ENCODE peak calls at places on chromosomes 13 and 19, in nine cellular contexts. One of them, this sample, is unnamed.

GRCh38 chr13:97468331-97468730 is 34.4 kb downstream of the RAP2A start:
- DNase-seq in Peyer's patch: no peak
- DNase-seq in stomach: no peak
- DNase-seq in uterus: no peak
- DNase-seq in erythroblast: no peak
- DNase-seq in tibial nerve: peak; percentile 48
- DNase-seq in transverse colon: no peak
- DNase-seq in ovary: no peak
- DNase-seq in adrenal gland: peak; percentile 62
- DNase-seq in this sample: no peak

GRCh38 chr13:98556968-98557591 is 19.8 kb downstream of the STK24 start:
- DNase-seq in Peyer's patch: peak; percentile 66
- DNase-seq in erythroblast: peak; percentile 75
- DNase-seq in tibial nerve: no peak
- DNase-seq in stomach: peak; percentile 39
- DNase-seq in ovary: no peak
- DNase-seq in uterus: no peak
- DNase-seq in adrenal gland: no peak
- DNase-seq in transverse colon: no peak
- DNase-seq in this sample: no peak

GRCh38 chr13:107284168-107284567 is 716.2 kb upstream of the ARGLU1 start:
- DNase-seq in Peyer's patch: no peak
- DNase-seq in tibial nerve: no peak
- DNase-seq in transverse colon: no peak
- DNase-seq in uterus: no peak
- DNase-seq in adrenal gland: no peak
- DNase-seq in ovary: no peak
- DNase-seq in stomach: no peak
- DNase-seq in erythroblast: no peak
- DNase-seq in this sample: no peak

GRCh38 chr13:59801107-59801880 is 362.4 kb downstream of the DIAPH3 start:
- DNase-seq in transverse colon: no peak
- DNase-seq in ovary: no peak
- DNase-seq in tibial nerve: no peak
- DNase-seq in stomach: no peak
- DNase-seq in erythroblast: no peak
- DNase-seq in uterus: no peak
- DNase-seq in Peyer's patch: no peak
- DNase-seq in adrenal gland: no peak
- DNase-seq in this sample: no peak

GRCh38 chr19:29211562-29212416 is 1.2 kb downstream of the UQCRFS1 start:
- DNase-seq in uterus: no peak
- DNase-seq in stomach: no peak
- DNase-seq in erythroblast: peak; percentile 78
- DNase-seq in adrenal gland: peak; percentile 49
- DNase-seq in ovary: no peak
- DNase-seq in Peyer's patch: no peak
- DNase-seq in tibial nerve: no peak
- DNase-seq in transverse colon: peak; percentile 14
- DNase-seq in this sample: no peak

GRCh38 chr13:108020027-108020426 is 195.3 kb downstream of the LIG4 start:
- DNase-seq in adrenal gland: no peak
- DNase-seq in erythroblast: no peak
- DNase-seq in uterus: no peak
- DNase-seq in stomach: peak; percentile 37
- DNase-seq in ovary: no peak
- DNase-seq in Peyer's patch: no peak
- DNase-seq in transverse colon: no peak
- DNase-seq in tibial nerve: no peak
- DNase-seq in this sample: no peak

GRCh38 chr19:18460313-18460712 is 22.4 kb upstream of the ISYNA1 start:
- DNase-seq in tibial nerve: peak; percentile 51
- DNase-seq in stomach: peak; percentile 63
- DNase-seq in adrenal gland: peak; percentile 74
- DNase-seq in Peyer's patch: peak; percentile 74
- DNase-seq in uterus: peak; percentile 81
- DNase-seq in transverse colon: peak; percentile 66
- DNase-seq in erythroblast: no peak
- DNase-seq in ovary: peak; percentile 83
- DNase-seq in this sample: no peak

GRCh38 chr13:19957320-19958118 is 1.0 kb upstream of the ZMYM2 start:
- DNase-seq in stomach: peak; percentile 78
- DNase-seq in erythroblast: peak; percentile 89
- DNase-seq in Peyer's patch: peak; percentile 93
- DNase-seq in uterus: peak; percentile 76
- DNase-seq in tibial nerve: peak; percentile 93
- DNase-seq in transverse colon: peak; percentile 82
- DNase-seq in adrenal gland: peak; percentile 88
- DNase-seq in ovary: peak; percentile 86
- DNase-seq in this sample: peak; percentile 67

GRCh38 chr13:103283451-103283820 is 217.2 kb upstream of the SLC10A2 start:
- DNase-seq in stomach: no peak
- DNase-seq in ovary: no peak
- DNase-seq in uterus: no peak
- DNase-seq in Peyer's patch: no peak
- DNase-seq in transverse colon: no peak
- DNase-seq in tibial nerve: no peak
- DNase-seq in adrenal gland: no peak
- DNase-seq in erythroblast: no peak
- DNase-seq in this sample: no peak

GRCh38 chr13:24022568-24022967 is 125.3 kb upstream of the C1QTNF9B start:
- DNase-seq in tibial nerve: no peak
- DNase-seq in adrenal gland: no peak
- DNase-seq in stomach: no peak
- DNase-seq in transverse colon: no peak
- DNase-seq in uterus: no peak
- DNase-seq in erythroblast: no peak
- DNase-seq in ovary: no peak
- DNase-seq in Peyer's patch: no peak
- DNase-seq in this sample: no peak

GRCh38 chr19:46218160-46218559 is 11.4 kb upstream of the IGFL1 start:
- DNase-seq in transverse colon: no peak
- DNase-seq in Peyer's patch: no peak
- DNase-seq in stomach: no peak
- DNase-seq in tibial nerve: no peak
- DNase-seq in ovary: no peak
- DNase-seq in adrenal gland: peak; percentile 57
- DNase-seq in uterus: no peak
- DNase-seq in erythroblast: peak; percentile 63
- DNase-seq in this sample: no peak

GRCh38 chr13:96089749-96090239 is at the start of gene HS6ST3:
- DNase-seq in erythroblast: no peak
- DNase-seq in stomach: peak; percentile 73
- DNase-seq in tibial nerve: no peak
- DNase-seq in transverse colon: no peak
- DNase-seq in uterus: peak; percentile 18
- DNase-seq in Peyer's patch: no peak
- DNase-seq in adrenal gland: peak; percentile 59
- DNase-seq in ovary: no peak
- DNase-seq in this sample: peak; percentile 49

GRCh38 chr19:31745731-31746130 is 396.5 kb upstream of the TSHZ3 start:
- DNase-seq in ovary: no peak
- DNase-seq in uterus: no peak
- DNase-seq in tibial nerve: no peak
- DNase-seq in stomach: no peak
- DNase-seq in Peyer's patch: no peak
- DNase-seq in adrenal gland: no peak
- DNase-seq in erythroblast: no peak
- DNase-seq in transverse colon: no peak
- DNase-seq in this sample: no peak

GRCh38 chr13:35723061-35723461 is 246.6 kb upstream of the MAB21L1 start:
- DNase-seq in tibial nerve: peak; percentile 64
- DNase-seq in Peyer's patch: no peak
- DNase-seq in transverse colon: peak; percentile 11
- DNase-seq in ovary: peak; percentile 68
- DNase-seq in stomach: no peak
- DNase-seq in adrenal gland: peak; percentile 4
- DNase-seq in erythroblast: no peak
- DNase-seq in uterus: peak; percentile 59
- DNase-seq in this sample: no peak

GRCh38 chr19:36837525-36837901 is 674 bp downstream of the ZNF790 start:
- DNase-seq in uterus: no peak
- DNase-seq in stomach: no peak
- DNase-seq in Peyer's patch: no peak
- DNase-seq in transverse colon: no peak
- DNase-seq in adrenal gland: no peak
- DNase-seq in ovary: no peak
- DNase-seq in erythroblast: no peak
- DNase-seq in tibial nerve: no peak
- DNase-seq in this sample: no peak

GRCh38 chr19:40716655-40717324 is at the start of the genes COQ8B and ITPKC:
- DNase-seq in erythroblast: peak; percentile 97
- DNase-seq in tibial nerve: peak; percentile 100
- DNase-seq in uterus: peak; percentile 100
- DNase-seq in adrenal gland: peak; percentile 99
- DNase-seq in stomach: peak; percentile 100
- DNase-seq in ovary: peak; percentile 100
- DNase-seq in Peyer's patch: peak; percentile 100
- DNase-seq in transverse colon: peak; percentile 100
- DNase-seq in this sample: peak; percentile 100
- TF ChIP-seq POLR2A in erythroblast: peak; percentile 67
- TF ChIP-seq POLR2A in tibial nerve: peak; percentile 88
- TF ChIP-seq POLR2A in uterus: peak; percentile 75
- TF ChIP-seq POLR2A in adrenal gland: peak; percentile 50
- TF ChIP-seq POLR2A in stomach: peak; percentile 60
- TF ChIP-seq POLR2A in ovary: peak; percentile 89
- TF ChIP-seq POLR2A in Peyer's patch: peak; percentile 42
- TF ChIP-seq POLR2A in transverse colon: peak; percentile 86
- TF ChIP-seq POLR2A in this sample: peak; percentile 87

DNA sequence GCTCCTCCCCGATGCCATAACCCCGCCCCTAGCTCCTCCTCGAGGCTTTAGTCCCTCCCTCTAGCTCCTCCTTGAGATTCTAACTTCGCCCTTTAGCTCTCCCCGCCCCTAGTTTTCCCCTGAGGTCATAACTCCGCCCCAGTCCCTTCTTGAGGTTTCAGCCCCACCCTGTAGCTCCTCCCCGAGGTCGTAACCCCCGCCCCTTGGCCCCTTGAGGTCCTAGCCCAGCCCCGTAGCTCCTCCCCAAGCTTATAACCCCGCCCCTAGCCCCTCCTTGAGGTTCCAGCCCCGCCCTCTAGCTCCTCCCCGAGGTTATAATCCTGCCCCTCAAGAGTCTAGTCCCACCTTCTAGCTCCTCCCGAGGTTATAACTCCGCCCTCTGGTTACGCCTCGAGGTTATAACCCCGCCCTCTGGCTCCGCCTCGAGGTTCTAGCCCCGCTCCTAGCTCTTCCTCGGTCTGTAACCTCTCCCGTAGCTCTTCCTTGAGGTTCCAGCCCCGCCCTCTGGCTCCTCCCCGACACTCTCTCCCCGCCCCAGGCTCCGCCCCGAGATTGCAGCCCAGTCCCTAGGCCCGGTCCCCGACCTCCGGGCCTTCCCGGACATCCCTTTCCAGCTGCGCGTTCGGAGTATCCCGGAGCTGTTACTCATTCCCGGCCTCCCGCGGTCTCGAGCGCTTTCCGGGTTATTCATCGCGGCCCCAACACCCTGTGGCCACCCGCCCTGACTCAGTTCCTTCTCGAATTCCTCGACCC is 1.4 kb downstream of the PLAUR start:
- DNase-seq in uterus: peak; percentile 99
- DNase-seq in ovary: peak; percentile 100
- DNase-seq in tibial nerve: peak; percentile 99
- DNase-seq in Peyer's patch: peak; percentile 99
- DNase-seq in adrenal gland: peak; percentile 100
- DNase-seq in transverse colon: peak; percentile 100
- DNase-seq in stomach: peak; percentile 98
- DNase-seq in erythroblast: peak; percentile 100
- DNase-seq in this sample: peak; percentile 98
- TF ChIP-seq POLR2A in uterus: peak; percentile 89
- TF ChIP-seq POLR2A in ovary: peak; percentile 87
- TF ChIP-seq POLR2A in tibial nerve: peak; percentile 61
- TF ChIP-seq POLR2A in Peyer's patch: peak; percentile 95
- TF ChIP-seq POLR2A in adrenal gland: peak; percentile 82
- TF ChIP-seq POLR2A in transverse colon: peak; percentile 98
- TF ChIP-seq POLR2A in stomach: peak; percentile 80
- TF ChIP-seq POLR2A in erythroblast: no peak
- TF ChIP-seq POLR2A in this sample: peak; percentile 78

GRCh38 chr13:57629391-57629804 is 2.1 kb upstream of the PCDH17 start:
- DNase-seq in ovary: no peak
- DNase-seq in stomach: no peak
- DNase-seq in uterus: no peak
- DNase-seq in Peyer's patch: no peak
- DNase-seq in adrenal gland: peak; percentile 2
- DNase-seq in tibial nerve: no peak
- DNase-seq in erythroblast: no peak
- DNase-seq in transverse colon: no peak
- DNase-seq in this sample: no peak

GRCh38 chr13:57631607-57632275 is at the start of gene PCDH17:
- DNase-seq in uterus: no peak
- DNase-seq in transverse colon: peak; percentile 7
- DNase-seq in Peyer's patch: no peak
- DNase-seq in stomach: peak; percentile 34
- DNase-seq in ovary: no peak
- DNase-seq in erythroblast: peak; percentile 12
- DNase-seq in tibial nerve: no peak
- DNase-seq in adrenal gland: peak; percentile 41
- DNase-seq in this sample: peak; percentile 36

GRCh38 chr13:57630661-57631606 is 610 bp upstream of the PCDH17 start:
- DNase-seq in erythroblast: no peak
- DNase-seq in adrenal gland: peak; percentile 4
- DNase-seq in stomach: no peak
- DNase-seq in Peyer's patch: no peak
- DNase-seq in ovary: no peak
- DNase-seq in uterus: no peak
- DNase-seq in tibial nerve: no peak
- DNase-seq in transverse colon: no peak
- DNase-seq in this sample: no peak

GRCh38 chr13:57627663-57628062 is 3.9 kb upstream of the PCDH17 start:
- DNase-seq in transverse colon: no peak
- DNase-seq in adrenal gland: no peak
- DNase-seq in stomach: no peak
- DNase-seq in ovary: no peak
- DNase-seq in tibial nerve: no peak
- DNase-seq in Peyer's patch: no peak
- DNase-seq in uterus: no peak
- DNase-seq in erythroblast: peak; percentile 49
- DNase-seq in this sample: no peak

DNA sequence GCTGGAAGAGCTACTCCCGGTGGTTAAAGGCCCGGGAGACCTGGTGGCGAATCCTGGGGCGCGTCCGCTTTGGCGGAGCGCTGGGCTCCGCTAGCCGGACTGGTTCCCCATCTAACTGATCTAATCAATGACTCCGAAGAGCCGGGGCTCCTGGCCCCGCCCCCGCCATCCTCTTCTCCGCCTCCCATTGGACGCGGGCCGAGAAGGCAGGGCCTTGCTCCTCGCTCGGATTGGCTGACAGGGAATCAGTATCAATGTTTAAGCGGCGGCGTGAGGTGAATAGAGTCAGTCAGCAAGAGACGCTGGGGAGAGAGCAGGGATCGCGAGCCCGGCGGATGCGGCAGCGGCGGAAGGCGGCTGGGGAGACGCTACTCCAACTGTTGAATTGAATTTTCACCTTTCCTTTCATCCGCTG is 1.7 kb upstream of the PCDH17 start:
- DNase-seq in ovary: peak; percentile 41
- DNase-seq in stomach: peak; percentile 67
- DNase-seq in transverse colon: peak; percentile 27
- DNase-seq in erythroblast: peak; percentile 46
- DNase-seq in tibial nerve: peak; percentile 65
- DNase-seq in adrenal gland: peak; percentile 86
- DNase-seq in uterus: peak; percentile 48
- DNase-seq in Peyer's patch: peak; percentile 68
- DNase-seq in this sample: peak; percentile 86
- TF ChIP-seq POLR2A in ovary: no peak
- TF ChIP-seq POLR2A in stomach: peak; percentile 11
- TF ChIP-seq POLR2A in transverse colon: peak; percentile 44
- TF ChIP-seq POLR2A in erythroblast: no peak
- TF ChIP-seq POLR2A in tibial nerve: peak; percentile 24
- TF ChIP-seq POLR2A in adrenal gland: peak; percentile 95
- TF ChIP-seq POLR2A in uterus: peak; percentile 94
- TF ChIP-seq POLR2A in Peyer's patch: no peak
- TF ChIP-seq POLR2A in this sample: peak; percentile 65

GRCh38 chr13:44768233-44768632 is 192.1 kb upstream of the TSC22D1 start:
- DNase-seq in ovary: no peak
- DNase-seq in uterus: no peak
- DNase-seq in stomach: no peak
- DNase-seq in tibial nerve: no peak
- DNase-seq in Peyer's patch: no peak
- DNase-seq in adrenal gland: no peak
- DNase-seq in erythroblast: no peak
- DNase-seq in transverse colon: no peak
- DNase-seq in this sample: no peak
- TF ChIP-seq POLR2A in ovary: no peak
- TF ChIP-seq POLR2A in uterus: no peak
- TF ChIP-seq POLR2A in stomach: no peak
- TF ChIP-seq POLR2A in tibial nerve: no peak
- TF ChIP-seq POLR2A in Peyer's patch: no peak
- TF ChIP-seq POLR2A in adrenal gland: no peak
- TF ChIP-seq POLR2A in erythroblast: no peak
- TF ChIP-seq POLR2A in transverse colon: no peak
- TF ChIP-seq POLR2A in this sample: no peak